ENCODE peak calls at places on chromosomes 6 and 20, in seven cellular contexts. L is cardiac fibroblast, K is C1 segment of cervical spinal cord, G is mesothelial cell of epicardium, S is amygdala, R is body of pancreas, F is NCI-H345. T is an unnamed sample.

GRCh38 chr6:403659-404655 is 12.4 kb downstream of the IRF4 start:
- DNase-seq in L (no peak), K (no peak), G (no peak), S (no peak), R (no peak), F (no peak), T (no peak)

GRCh38 chr6:44053760-44054556 is 73.3 kb downstream of the MRPL14 start:
- DNase-seq in L (peak), K (no peak), G (no peak), S (no peak), R (no peak), F (no peak), T (no peak)

GRCh38 chr20:23106271-23106851 is 20.2 kb upstream of the CD93 start:
- DNase-seq in L (peak), K (no peak), G (no peak), S (no peak), R (peak), F (no peak), T (no peak)

GRCh38 chr6:70586114-70586513 is 19.4 kb downstream of the SDHAF4 start:
- DNase-seq in L (no peak), K (no peak), G (no peak), S (no peak), R (no peak), F (no peak), T (no peak)

GRCh38 chr20:4717816-4718215 is 3.9 kb upstream of the PRND start:
- DNase-seq in L (no peak), K (no peak), G (no peak), S (no peak), R (no peak), F (peak), T (no peak)

GRCh38 chr20:64077094-64077493 is 2.2 kb downstream of the RGS19 start:
- DNase-seq in L (no peak), K (no peak), G (no peak), S (no peak), R (no peak), F (no peak), T (no peak)

GRCh38 chr20:23180451-23180921 is 94.4 kb upstream of the CD93 start:
- DNase-seq in L (no peak), K (no peak), G (no peak), S (no peak), R (no peak), F (no peak), T (no peak)

GRCh38 chr6:3017304-3017703 is 17.6 kb downstream of the NQO2 start:
- DNase-seq in L (no peak), K (no peak), G (peak), S (no peak), R (no peak), F (no peak), T (no peak)

GRCh38 chr20:43187476-43188233 is 2.1 kb downstream of the PTPRT start:
- DNase-seq in L (peak), K (peak), G (peak), S (peak), R (peak), F (peak), T (no peak)

GRCh38 chr20:63029358-63030121 is 22.8 kb upstream of the BHLHE23 start:
- DNase-seq in L (no peak), K (no peak), G (no peak), S (no peak), R (no peak), F (peak), T (no peak)

GRCh38 chr20:24450646-24451376 is 18.6 kb upstream of the SYNDIG1 start:
- DNase-seq in L (no peak), K (no peak), G (no peak), S (no peak), R (no peak), F (no peak), T (no peak)

GRCh38 chr6:44119704-44120262 is 7.5 kb downstream of the MRPL14 start:
- DNase-seq in L (no peak), K (no peak), G (no peak), S (no peak), R (no peak), F (no peak), T (no peak)

GRCh38 chr6:136774228-136775041 is 17.8 kb downstream of the MAP3K5 start:
- DNase-seq in L (peak), K (no peak), G (no peak), S (no peak), R (no peak), F (no peak), T (no peak)

GRCh38 chr6:25007269-25007699 is 71.5 kb upstream of the RIPOR2 start:
- DNase-seq in L (peak), K (no peak), G (no peak), S (no peak), R (no peak), F (no peak), T (no peak)

GRCh38 chr6:149210376-149210775 is 107.1 kb upstream of the TAB2 start:
- DNase-seq in L (peak), K (no peak), G (no peak), S (no peak), R (no peak), F (no peak), T (no peak)

GRCh38 chr6:26104457-26105108 is 17.4 kb downstream of the HFE start:
- DNase-seq in L (peak), K (no peak), G (no peak), S (no peak), R (peak), F (no peak), T (no peak)

T was measured in thoracic aorta.